ENCODE peak calls at places on chromosome 22, in six cellular contexts. One of them, this sample, is unnamed.
A peak's percentile ranks its signal among the peaks of the same experiment; 100 is the strongest.

GRCh38 chr22:26589845-26590524 is at the start of gene TPST2:
- DNase-seq in A549: peak; percentile 60
- DNase-seq in AG09309: no peak
- DNase-seq in mucosa of descending colon: peak; percentile 84
- DNase-seq in WERI-Rb-1: peak; percentile 71
- DNase-seq in SK-N-SH: peak; percentile 98
- DNase-seq in this sample: peak; percentile 83

GRCh38 chr22:19798320-19798665 is 37.7 kb downstream of the TBX1 start:
- DNase-seq in AG09309: no peak
- DNase-seq in SK-N-SH: no peak
- DNase-seq in A549: no peak
- DNase-seq in mucosa of descending colon: no peak
- DNase-seq in WERI-Rb-1: no peak
- DNase-seq in this sample: no peak

GRCh38 chr22:27347951-27348350 is 453.6 kb downstream of the MN1 start:
- DNase-seq in AG09309: no peak
- DNase-seq in SK-N-SH: no peak
- DNase-seq in mucosa of descending colon: no peak
- DNase-seq in A549: no peak
- DNase-seq in WERI-Rb-1: no peak
- DNase-seq in this sample: no peak

GRCh38 chr22:21641417-21641794 is 696 bp upstream of the SDF2L1 start:
- DNase-seq in A549: peak; percentile 61
- DNase-seq in AG09309: no peak
- DNase-seq in WERI-Rb-1: peak; percentile 72
- DNase-seq in SK-N-SH: peak; percentile 76
- DNase-seq in mucosa of descending colon: peak; percentile 59
- DNase-seq in this sample: peak; percentile 51

GRCh38 chr22:19035474-19036228 is 86.6 kb downstream of the DGCR2 start:
- DNase-seq in mucosa of descending colon: no peak
- DNase-seq in AG09309: no peak
- DNase-seq in A549: peak; percentile 10
- DNase-seq in SK-N-SH: no peak
- DNase-seq in WERI-Rb-1: peak; percentile 68
- DNase-seq in this sample: peak; percentile 53

GRCh38 chr22:35524966-35525686 is 15.5 kb upstream of the RASD2 start:
- DNase-seq in A549: no peak
- DNase-seq in SK-N-SH: peak; percentile 88
- DNase-seq in WERI-Rb-1: no peak
- DNase-seq in mucosa of descending colon: peak; percentile 18
- DNase-seq in AG09309: no peak
- DNase-seq in this sample: no peak

GRCh38 chr22:50014655-50015401 is 2.3 kb upstream of the IL17REL start:
- DNase-seq in mucosa of descending colon: no peak
- DNase-seq in WERI-Rb-1: peak; percentile 6
- DNase-seq in AG09309: no peak
- DNase-seq in SK-N-SH: peak; percentile 62
- DNase-seq in A549: no peak
- DNase-seq in this sample: peak; percentile 45

GRCh38 chr22:22040908-22041307 is 58.3 kb upstream of the TOP3B start:
- DNase-seq in AG09309: no peak
- DNase-seq in A549: no peak
- DNase-seq in mucosa of descending colon: no peak
- DNase-seq in WERI-Rb-1: no peak
- DNase-seq in SK-N-SH: no peak
- DNase-seq in this sample: no peak

GRCh38 chr22:49517721-49518120 is 310.0 kb downstream of the BRD1 start:
- DNase-seq in WERI-Rb-1: no peak
- DNase-seq in mucosa of descending colon: no peak
- DNase-seq in SK-N-SH: no peak
- DNase-seq in AG09309: no peak
- DNase-seq in A549: no peak
- DNase-seq in this sample: no peak

GRCh38 chr22:49930596-49931412 is 12.4 kb downstream of the CRELD2 start:
- DNase-seq in A549: peak; percentile 77
- DNase-seq in mucosa of descending colon: peak; percentile 89
- DNase-seq in AG09309: peak; percentile 24
- DNase-seq in SK-N-SH: peak; percentile 74
- DNase-seq in WERI-Rb-1: peak; percentile 79
- DNase-seq in this sample: no peak

GRCh38 chr22:46355369-46355995 is 20.0 kb downstream of the TRMU start:
- DNase-seq in AG09309: no peak
- DNase-seq in WERI-Rb-1: peak; percentile 83
- DNase-seq in SK-N-SH: peak; percentile 92
- DNase-seq in mucosa of descending colon: peak; percentile 81
- DNase-seq in A549: peak; percentile 72
- DNase-seq in this sample: peak; percentile 92

GRCh38 chr22:33717694-33718396 is 202.4 kb downstream of the LARGE1 start:
- DNase-seq in SK-N-SH: no peak
- DNase-seq in WERI-Rb-1: no peak
- DNase-seq in A549: no peak
- DNase-seq in mucosa of descending colon: no peak
- DNase-seq in AG09309: no peak
- DNase-seq in this sample: no peak

GRCh38 chr22:33715626-33716025 is 204.7 kb downstream of the LARGE1 start:
- DNase-seq in A549: no peak
- DNase-seq in WERI-Rb-1: no peak
- DNase-seq in mucosa of descending colon: no peak
- DNase-seq in AG09309: no peak
- DNase-seq in SK-N-SH: no peak
- DNase-seq in this sample: peak; percentile 12

GRCh38 chr22:33722817-33723216 is 197.5 kb downstream of the LARGE1 start:
- DNase-seq in mucosa of descending colon: no peak
- DNase-seq in A549: no peak
- DNase-seq in WERI-Rb-1: no peak
- DNase-seq in SK-N-SH: no peak
- DNase-seq in AG09309: no peak
- DNase-seq in this sample: no peak

GRCh38 chr22:33723915-33724314 is 196.4 kb downstream of the LARGE1 start:
- DNase-seq in SK-N-SH: no peak
- DNase-seq in mucosa of descending colon: no peak
- DNase-seq in A549: no peak
- DNase-seq in AG09309: no peak
- DNase-seq in WERI-Rb-1: no peak
- DNase-seq in this sample: no peak

GRCh38 chr22:33720166-33720878 is 200.0 kb downstream of the LARGE1 start:
- DNase-seq in SK-N-SH: no peak
- DNase-seq in WERI-Rb-1: no peak
- DNase-seq in AG09309: no peak
- DNase-seq in A549: no peak
- DNase-seq in mucosa of descending colon: no peak
- DNase-seq in this sample: no peak
- TF ChIP-seq CTCF in SK-N-SH: no peak
- TF ChIP-seq CTCF in WERI-Rb-1: no peak
- TF ChIP-seq CTCF in AG09309: no peak
- TF ChIP-seq CTCF in A549: no peak
- TF ChIP-seq CTCF in mucosa of descending colon: no peak
- TF ChIP-seq CTCF in this sample: no peak

GRCh38 chr22:29214232-29214631 is 8.5 kb downstream of the EMID1 start:
- DNase-seq in A549: no peak
- DNase-seq in mucosa of descending colon: no peak
- DNase-seq in SK-N-SH: peak; percentile 13
- DNase-seq in WERI-Rb-1: no peak
- DNase-seq in AG09309: no peak
- DNase-seq in this sample: no peak
- TF ChIP-seq CTCF in A549: no peak
- TF ChIP-seq CTCF in mucosa of descending colon: no peak
- TF ChIP-seq CTCF in SK-N-SH: no peak
- TF ChIP-seq CTCF in WERI-Rb-1: no peak
- TF ChIP-seq CTCF in AG09309: no peak
- TF ChIP-seq CTCF in this sample: no peak

DNA sequence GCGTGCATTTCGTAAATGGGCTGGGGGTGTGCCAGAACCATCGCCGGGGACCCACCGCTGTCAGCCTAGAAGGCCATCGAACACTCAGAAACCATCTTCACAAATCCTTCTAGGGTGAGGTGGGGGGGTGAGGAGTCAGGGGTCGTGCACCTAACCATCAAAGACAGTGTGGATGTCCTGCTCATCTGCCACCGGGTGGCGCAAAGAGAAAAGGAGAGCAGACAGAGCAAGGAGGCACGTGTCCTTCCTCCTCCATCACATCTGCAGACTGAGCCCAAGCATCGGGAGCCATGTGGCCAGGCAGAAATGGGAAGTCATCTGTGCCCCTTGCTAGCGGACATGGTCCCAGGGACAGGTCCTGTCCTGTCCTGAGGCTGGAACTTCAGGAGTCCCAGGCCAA is 61.9 kb upstream of the NUP50 start:
- DNase-seq in AG09309: no peak
- DNase-seq in mucosa of descending colon: peak; percentile 55
- DNase-seq in A549: peak; percentile 74
- DNase-seq in WERI-Rb-1: peak; percentile 78
- DNase-seq in SK-N-SH: peak; percentile 69
- DNase-seq in this sample: peak; percentile 45
- TF ChIP-seq CTCF in AG09309: peak; percentile 65
- TF ChIP-seq CTCF in mucosa of descending colon: no peak
- TF ChIP-seq CTCF in A549: peak; percentile 49
- TF ChIP-seq CTCF in WERI-Rb-1: peak; percentile 86
- TF ChIP-seq CTCF in SK-N-SH: peak; percentile 20
- TF ChIP-seq CTCF in this sample: peak; percentile 40

GRCh38 chr22:37167981-37168647 is 18.4 kb upstream of the IL2RB start:
- DNase-seq in SK-N-SH: no peak
- DNase-seq in AG09309: no peak
- DNase-seq in WERI-Rb-1: no peak
- DNase-seq in mucosa of descending colon: no peak
- DNase-seq in A549: no peak
- DNase-seq in this sample: no peak

GRCh38 chr22:37169412-37169811 is 18.6 kb downstream of the C1QTNF6 start:
- DNase-seq in WERI-Rb-1: no peak
- DNase-seq in AG09309: no peak
- DNase-seq in SK-N-SH: no peak
- DNase-seq in mucosa of descending colon: no peak
- DNase-seq in A549: no peak
- DNase-seq in this sample: no peak

GRCh38 chr22:37171662-37172061 is 16.4 kb downstream of the C1QTNF6 start:
- DNase-seq in SK-N-SH: peak; percentile 1
- DNase-seq in A549: no peak
- DNase-seq in WERI-Rb-1: no peak
- DNase-seq in mucosa of descending colon: no peak
- DNase-seq in AG09309: no peak
- DNase-seq in this sample: no peak

GRCh38 chr22:37172266-37173245 is 15.5 kb downstream of the C1QTNF6 start:
- DNase-seq in A549: no peak
- DNase-seq in mucosa of descending colon: no peak
- DNase-seq in SK-N-SH: peak; percentile 6
- DNase-seq in WERI-Rb-1: no peak
- DNase-seq in AG09309: no peak
- DNase-seq in this sample: no peak

GRCh38 chr22:37169947-37170688 is 17.9 kb downstream of the C1QTNF6 start:
- DNase-seq in WERI-Rb-1: no peak
- DNase-seq in mucosa of descending colon: no peak
- DNase-seq in A549: no peak
- DNase-seq in SK-N-SH: no peak
- DNase-seq in AG09309: no peak
- DNase-seq in this sample: no peak
- TF ChIP-seq CTCF in WERI-Rb-1: peak; percentile 24
- TF ChIP-seq CTCF in mucosa of descending colon: no peak
- TF ChIP-seq CTCF in A549: no peak
- TF ChIP-seq CTCF in SK-N-SH: no peak
- TF ChIP-seq CTCF in AG09309: no peak
- TF ChIP-seq CTCF in this sample: no peak

GRCh38 chr22:28935713-28936112 is 52.3 kb downstream of the ZNRF3 start:
- DNase-seq in AG09309: no peak
- DNase-seq in SK-N-SH: no peak
- DNase-seq in A549: no peak
- DNase-seq in mucosa of descending colon: no peak
- DNase-seq in WERI-Rb-1: no peak
- DNase-seq in this sample: no peak
- TF ChIP-seq CTCF in AG09309: peak; percentile 36
- TF ChIP-seq CTCF in SK-N-SH: peak; percentile 37
- TF ChIP-seq CTCF in A549: no peak
- TF ChIP-seq CTCF in mucosa of descending colon: no peak
- TF ChIP-seq CTCF in WERI-Rb-1: peak; percentile 32
- TF ChIP-seq CTCF in this sample: peak; percentile 25

DNA sequence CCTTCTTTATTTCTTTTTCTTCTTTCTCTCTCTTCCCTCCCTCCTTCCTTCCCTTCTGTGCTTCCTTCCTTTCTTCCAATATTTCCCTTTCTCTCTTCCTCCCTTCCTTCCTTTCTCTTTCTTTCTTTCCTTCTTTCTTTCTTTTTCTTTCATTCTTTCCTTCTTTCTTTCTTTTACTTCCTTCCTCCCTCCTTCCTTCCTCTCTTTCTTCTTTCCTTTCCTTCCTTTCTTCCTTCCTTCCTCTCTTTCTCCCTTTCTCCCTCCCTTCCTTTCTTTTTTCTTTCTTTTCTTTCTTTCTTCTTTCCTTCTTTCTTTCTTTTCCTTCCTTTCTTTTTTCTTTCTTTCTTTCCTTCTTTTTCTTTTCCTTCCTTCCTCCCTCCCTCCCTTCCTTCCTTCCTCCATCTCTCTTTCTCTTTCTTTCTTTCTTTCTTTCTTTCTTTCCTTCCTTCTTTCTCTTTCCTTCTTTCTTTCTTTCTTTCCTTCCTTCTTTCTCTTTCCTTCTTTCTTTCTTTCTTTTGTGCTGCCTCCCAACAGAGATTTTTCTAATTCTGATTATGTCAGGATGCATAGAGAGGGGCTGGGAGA is 1.0 kb downstream of the APOBEC3A start:
- DNase-seq in WERI-Rb-1: no peak
- DNase-seq in A549: no peak
- DNase-seq in AG09309: no peak
- DNase-seq in mucosa of descending colon: no peak
- DNase-seq in SK-N-SH: no peak
- DNase-seq in this sample: no peak
- TF ChIP-seq CTCF in WERI-Rb-1: no peak
- TF ChIP-seq CTCF in A549: no peak
- TF ChIP-seq CTCF in AG09309: no peak
- TF ChIP-seq CTCF in mucosa of descending colon: no peak
- TF ChIP-seq CTCF in SK-N-SH: no peak
- TF ChIP-seq CTCF in this sample: no peak

GRCh38 chr22:24001314-24001713 is 3.9 kb downstream of the GSTT4 start:
- DNase-seq in A549: no peak
- DNase-seq in WERI-Rb-1: no peak
- DNase-seq in mucosa of descending colon: no peak
- DNase-seq in SK-N-SH: peak; percentile 20
- DNase-seq in AG09309: no peak
- DNase-seq in this sample: no peak
- TF ChIP-seq CTCF in A549: no peak
- TF ChIP-seq CTCF in WERI-Rb-1: no peak
- TF ChIP-seq CTCF in mucosa of descending colon: no peak
- TF ChIP-seq CTCF in SK-N-SH: no peak
- TF ChIP-seq CTCF in AG09309: no peak
- TF ChIP-seq CTCF in this sample: no peak

DNA sequence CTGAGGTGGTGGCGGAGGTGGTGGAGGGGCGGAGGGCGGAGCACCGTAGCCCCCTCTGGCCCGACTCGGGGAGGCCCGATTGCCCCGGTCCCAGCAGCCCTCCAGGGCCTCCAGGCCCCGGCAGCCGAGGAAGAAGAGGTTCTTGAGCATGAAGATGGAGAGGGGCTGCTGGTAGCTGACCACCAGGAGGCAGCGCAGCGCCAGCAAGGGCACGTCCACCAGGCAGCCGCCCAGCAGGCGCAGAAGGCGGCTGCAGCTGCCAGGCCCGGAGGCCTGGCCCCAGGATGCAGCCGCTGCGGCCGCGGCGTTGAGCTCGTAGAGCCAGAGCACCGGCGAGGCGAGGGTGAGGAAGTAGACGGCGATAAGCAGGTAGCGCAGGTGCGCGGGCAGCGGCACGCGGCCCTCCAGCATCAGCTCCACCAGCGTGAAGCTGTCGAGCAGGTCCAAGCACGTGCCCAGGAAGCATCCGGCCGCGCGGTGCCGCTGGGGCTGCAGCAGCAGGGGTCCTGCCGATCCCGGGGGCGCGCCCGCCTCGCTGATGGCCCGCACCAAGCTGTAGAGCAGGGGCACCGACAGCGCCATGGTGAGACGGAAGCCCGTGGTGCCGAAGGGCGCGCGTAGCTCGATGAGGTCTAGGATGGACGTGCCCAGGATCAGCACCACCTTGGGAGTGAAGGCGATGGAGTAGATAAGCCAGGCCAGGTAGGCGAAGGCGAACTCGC is 1.5 kb downstream of the TMEM121B start:
- DNase-seq in mucosa of descending colon: peak; percentile 55
- DNase-seq in A549: peak; percentile 59
- DNase-seq in WERI-Rb-1: peak; percentile 45
- DNase-seq in SK-N-SH: peak; percentile 50
- DNase-seq in AG09309: no peak
- DNase-seq in this sample: peak; percentile 35
- TF ChIP-seq CTCF in mucosa of descending colon: peak; percentile 7
- TF ChIP-seq CTCF in A549: peak; percentile 10
- TF ChIP-seq CTCF in WERI-Rb-1: peak; percentile 68
- TF ChIP-seq CTCF in SK-N-SH: peak; percentile 32
- TF ChIP-seq CTCF in AG09309: no peak
- TF ChIP-seq CTCF in this sample: no peak